ENCODE peak calls at places on chromosomes 6 and 20, in six cellular contexts. One of them, this sample, is unnamed.
A peak's percentile ranks its signal among the peaks of the same experiment; 100 is the strongest.

GRCh38 chr6:31438677-31439076 is 35.3 kb downstream of the MICA start:
- DNase-seq in HepG2: no peak
- DNase-seq in IMR-90: no peak
- DNase-seq in HCT116: no peak
- DNase-seq in right lobe of liver: no peak
- DNase-seq in body of pancreas: no peak
- DNase-seq in this sample: no peak

GRCh38 chr6:7410801-7411200 is 21.2 kb downstream of the RIOK1 start:
- DNase-seq in HepG2: no peak
- DNase-seq in IMR-90: no peak
- DNase-seq in HCT116: no peak
- DNase-seq in right lobe of liver: no peak
- DNase-seq in body of pancreas: no peak
- DNase-seq in this sample: no peak

GRCh38 chr6:1475169-1475568 is 85.8 kb downstream of the FOXF2 start:
- DNase-seq in HepG2: no peak
- DNase-seq in IMR-90: no peak
- DNase-seq in HCT116: no peak
- DNase-seq in right lobe of liver: no peak
- DNase-seq in body of pancreas: no peak
- DNase-seq in this sample: no peak

GRCh38 chr6:158018370-158018771 is 36.7 kb downstream of the SYNJ2 start:
- DNase-seq in HepG2: no peak
- DNase-seq in IMR-90: peak; percentile 90
- DNase-seq in HCT116: no peak
- DNase-seq in right lobe of liver: no peak
- DNase-seq in body of pancreas: no peak
- DNase-seq in this sample: no peak

GRCh38 chr6:158798311-158798710 is 20.9 kb downstream of the EZR start:
- DNase-seq in HepG2: no peak
- DNase-seq in IMR-90: no peak
- DNase-seq in HCT116: no peak
- DNase-seq in right lobe of liver: no peak
- DNase-seq in body of pancreas: no peak
- DNase-seq in this sample: no peak

GRCh38 chr20:58816957-58817651 is 33.6 kb downstream of the GNAS-AS1 start:
- DNase-seq in HepG2: no peak
- DNase-seq in IMR-90: no peak
- DNase-seq in HCT116: no peak
- DNase-seq in right lobe of liver: no peak
- DNase-seq in body of pancreas: no peak
- DNase-seq in this sample: no peak

GRCh38 chr20:51894619-51895018 is 92.3 kb upstream of the SALL4 start:
- DNase-seq in HepG2: no peak
- DNase-seq in IMR-90: no peak
- DNase-seq in HCT116: no peak
- DNase-seq in right lobe of liver: no peak
- DNase-seq in body of pancreas: no peak
- DNase-seq in this sample: no peak

GRCh38 chr6:20835315-20836010 is 301.2 kb downstream of the CDKAL1 start:
- DNase-seq in HepG2: no peak
- DNase-seq in IMR-90: no peak
- DNase-seq in HCT116: no peak
- DNase-seq in right lobe of liver: no peak
- DNase-seq in body of pancreas: no peak
- DNase-seq in this sample: no peak

GRCh38 chr6:143843689-143844405 is 709 bp downstream of the LTV1 start:
- DNase-seq in HepG2: peak; percentile 13
- DNase-seq in IMR-90: peak; percentile 11
- DNase-seq in HCT116: no peak
- DNase-seq in right lobe of liver: no peak
- DNase-seq in body of pancreas: no peak
- DNase-seq in this sample: no peak

GRCh38 chr6:131161987-131162386 is 26.7 kb downstream of the AKAP7 start:
- DNase-seq in HepG2: no peak
- DNase-seq in IMR-90: no peak
- DNase-seq in HCT116: no peak
- DNase-seq in right lobe of liver: no peak
- DNase-seq in body of pancreas: no peak
- DNase-seq in this sample: no peak

GRCh38 chr6:149761438-149761837 is 11.9 kb downstream of the PCMT1 start:
- DNase-seq in HepG2: no peak
- DNase-seq in IMR-90: no peak
- DNase-seq in HCT116: no peak
- DNase-seq in right lobe of liver: no peak
- DNase-seq in body of pancreas: no peak
- DNase-seq in this sample: no peak

DNA sequence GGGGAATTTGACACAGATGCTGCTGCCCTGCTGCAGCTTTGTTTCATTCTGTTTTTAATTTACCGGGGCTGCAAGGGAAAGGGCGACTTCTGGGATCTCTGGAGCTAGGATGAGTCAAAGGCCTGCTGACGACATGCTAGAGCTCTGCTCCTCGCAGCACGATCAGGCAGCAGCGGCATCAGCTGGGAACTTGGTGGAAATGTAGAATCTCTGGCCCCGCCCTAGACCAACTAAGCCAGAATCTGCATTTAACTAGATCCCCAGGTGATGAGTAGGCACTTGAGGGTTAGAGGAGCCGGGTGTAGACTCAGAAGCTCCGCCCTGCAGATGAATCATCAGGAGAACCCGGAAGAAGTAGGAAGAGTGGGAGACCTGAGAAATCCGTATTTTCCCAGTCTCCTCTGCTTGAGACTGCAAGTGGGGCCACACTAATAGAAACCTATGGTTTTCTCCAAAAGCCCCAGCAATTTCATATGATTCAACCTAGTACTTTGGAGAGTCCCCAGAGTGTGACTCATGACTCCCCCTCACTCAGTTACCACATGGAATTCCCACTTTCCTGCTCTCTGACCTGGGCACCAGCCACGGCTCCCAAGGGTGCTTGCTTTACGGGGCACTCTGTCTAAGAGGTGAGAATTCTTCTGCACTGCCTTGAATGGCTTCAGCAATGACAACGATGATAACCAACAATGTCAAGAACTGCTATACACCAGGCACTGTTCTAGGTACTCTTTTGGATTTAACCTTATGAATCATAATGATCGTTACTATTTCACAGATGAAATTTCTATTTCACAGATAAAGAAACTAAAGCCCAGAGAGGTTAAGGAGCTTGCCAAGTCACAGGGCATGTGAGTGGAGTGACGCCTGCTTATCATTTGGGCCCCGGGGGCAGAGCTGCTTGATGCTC is 18.1 kb downstream of the TUBB2B start:
- DNase-seq in HepG2: peak; percentile 88
- DNase-seq in IMR-90: peak; percentile 98
- DNase-seq in HCT116: peak; percentile 96
- DNase-seq in right lobe of liver: no peak
- DNase-seq in body of pancreas: peak; percentile 12
- DNase-seq in this sample: peak; percentile 44
- TF ChIP-seq POLR2A in HepG2: no peak
- TF ChIP-seq POLR2A in IMR-90: peak; percentile 66
- TF ChIP-seq POLR2A in HCT116: no peak
- TF ChIP-seq POLR2A in right lobe of liver: no peak
- TF ChIP-seq POLR2A in body of pancreas: no peak
- TF ChIP-seq POLR2A in this sample: no peak

GRCh38 chr6:79708094-79708791 is 77.1 kb downstream of the SH3BGRL2 start:
- DNase-seq in HepG2: no peak
- DNase-seq in IMR-90: no peak
- DNase-seq in HCT116: no peak
- DNase-seq in right lobe of liver: no peak
- DNase-seq in body of pancreas: no peak
- DNase-seq in this sample: no peak
- H3K27me3 ChIP-seq in HepG2: no peaks in the 10 kb centered on the region
- H3K27me3 ChIP-seq in IMR-90: no peaks in the 10 kb centered on the region
- H3K27me3 ChIP-seq in HCT116: no peaks in the 10 kb centered on the region
- H3K27me3 ChIP-seq in right lobe of liver: no peaks in the 10 kb centered on the region
- H3K27me3 ChIP-seq in body of pancreas: no peaks in the 10 kb centered on the region
- H3K27me3 ChIP-seq in this sample: no peaks in the 10 kb centered on the region

GRCh38 chr6:36677059-36677749 is 1.3 kb upstream of the CDKN1A start:
- DNase-seq in HepG2: peak; percentile 31
- DNase-seq in IMR-90: no peak
- DNase-seq in HCT116: no peak
- DNase-seq in right lobe of liver: no peak
- DNase-seq in body of pancreas: no peak
- DNase-seq in this sample: no peak
- TF ChIP-seq POLR2A in HepG2: peak; percentile 42
- TF ChIP-seq POLR2A in IMR-90: no peak
- TF ChIP-seq POLR2A in HCT116: no peak
- TF ChIP-seq POLR2A in right lobe of liver: no peak
- TF ChIP-seq POLR2A in body of pancreas: no peak
- TF ChIP-seq POLR2A in this sample: no peak

GRCh38 chr6:43459535-43459934 is 4.2 kb upstream of the DLK2 start:
- DNase-seq in HepG2: no peak
- DNase-seq in IMR-90: no peak
- DNase-seq in HCT116: no peak
- DNase-seq in right lobe of liver: no peak
- DNase-seq in body of pancreas: no peak
- DNase-seq in this sample: no peak
- H3K27me3 ChIP-seq in HepG2: no peaks in the 10 kb centered on the region
- H3K27me3 ChIP-seq in IMR-90: peaks cover 29% of the 10 kb centered on the region
- H3K27me3 ChIP-seq in HCT116: no peaks in the 10 kb centered on the region
- H3K27me3 ChIP-seq in right lobe of liver: no peaks in the 10 kb centered on the region
- H3K27me3 ChIP-seq in body of pancreas: peaks cover 5% of the 10 kb centered on the region
- H3K27me3 ChIP-seq in this sample: no peaks in the 10 kb centered on the region

GRCh38 chr20:62762376-62762775 is 33.9 kb upstream of the MRGBP start:
- DNase-seq in HepG2: no peak
- DNase-seq in IMR-90: no peak
- DNase-seq in HCT116: no peak
- DNase-seq in right lobe of liver: no peak
- DNase-seq in body of pancreas: no peak
- DNase-seq in this sample: no peak

GRCh38 chr20:62761058-62761758 is 35.1 kb upstream of the MRGBP start:
- DNase-seq in HepG2: no peak
- DNase-seq in IMR-90: no peak
- DNase-seq in HCT116: no peak
- DNase-seq in right lobe of liver: no peak
- DNase-seq in body of pancreas: peak; percentile 46
- DNase-seq in this sample: no peak

GRCh38 chr20:62762801-62763368 is 33.4 kb upstream of the MRGBP start:
- DNase-seq in HepG2: no peak
- DNase-seq in IMR-90: no peak
- DNase-seq in HCT116: no peak
- DNase-seq in right lobe of liver: no peak
- DNase-seq in body of pancreas: no peak
- DNase-seq in this sample: no peak

GRCh38 chr20:62760536-62761057 is 35.7 kb upstream of the MRGBP start:
- DNase-seq in HepG2: no peak
- DNase-seq in IMR-90: no peak
- DNase-seq in HCT116: no peak
- DNase-seq in right lobe of liver: no peak
- DNase-seq in body of pancreas: no peak
- DNase-seq in this sample: no peak

GRCh38 chr20:62761759-62762131 is 34.5 kb upstream of the MRGBP start:
- DNase-seq in HepG2: no peak
- DNase-seq in IMR-90: no peak
- DNase-seq in HCT116: no peak
- DNase-seq in right lobe of liver: no peak
- DNase-seq in body of pancreas: no peak
- DNase-seq in this sample: no peak
- TF ChIP-seq POLR2A in HepG2: no peak
- TF ChIP-seq POLR2A in IMR-90: no peak
- TF ChIP-seq POLR2A in HCT116: no peak
- TF ChIP-seq POLR2A in right lobe of liver: no peak
- TF ChIP-seq POLR2A in body of pancreas: no peak
- TF ChIP-seq POLR2A in this sample: no peak

GRCh38 chr20:63487116-63487764 is 11.6 kb downstream of the EEF1A2 start:
- DNase-seq in HepG2: no peak
- DNase-seq in IMR-90: no peak
- DNase-seq in HCT116: no peak
- DNase-seq in right lobe of liver: no peak
- DNase-seq in body of pancreas: no peak
- DNase-seq in this sample: no peak
- H3K27me3 ChIP-seq in HepG2: peaks cover 25% of the 10 kb centered on the region
- H3K27me3 ChIP-seq in IMR-90: peaks cover 34% of the 10 kb centered on the region
- H3K27me3 ChIP-seq in HCT116: no peaks in the 10 kb centered on the region
- H3K27me3 ChIP-seq in right lobe of liver: no peaks in the 10 kb centered on the region
- H3K27me3 ChIP-seq in body of pancreas: peaks cover 4% of the 10 kb centered on the region
- H3K27me3 ChIP-seq in this sample: no peaks in the 10 kb centered on the region

GRCh38 chr20:38424404-38424803 is 10.7 kb downstream of the SNHG17 start:
- DNase-seq in HepG2: no peak
- DNase-seq in IMR-90: no peak
- DNase-seq in HCT116: no peak
- DNase-seq in right lobe of liver: no peak
- DNase-seq in body of pancreas: no peak
- DNase-seq in this sample: no peak
- TF ChIP-seq POLR2A in HepG2: peak; percentile 36
- TF ChIP-seq POLR2A in IMR-90: no peak
- TF ChIP-seq POLR2A in HCT116: no peak
- TF ChIP-seq POLR2A in right lobe of liver: no peak
- TF ChIP-seq POLR2A in body of pancreas: no peak
- TF ChIP-seq POLR2A in this sample: no peak

DNA sequence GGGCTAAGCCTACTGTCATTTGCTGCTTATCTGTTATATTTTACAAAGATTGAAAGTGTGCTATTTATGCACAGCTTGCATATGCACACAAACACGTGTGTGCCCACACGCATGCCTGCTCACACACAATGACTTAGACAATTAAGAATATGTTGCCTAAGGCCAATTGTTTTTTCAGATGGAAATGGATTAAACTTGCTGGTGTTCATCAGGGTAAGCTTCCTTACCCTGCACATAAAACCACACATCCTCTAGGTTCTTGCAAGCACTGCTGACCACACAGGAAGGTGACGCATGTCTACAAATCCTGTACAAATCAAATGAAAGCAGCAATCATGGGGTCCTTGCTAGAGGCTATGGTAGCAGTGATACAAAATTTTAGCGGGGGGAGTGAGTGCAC is 58.4 kb downstream of the GJA10 start:
- DNase-seq in HepG2: no peak
- DNase-seq in IMR-90: peak; percentile 75
- DNase-seq in HCT116: no peak
- DNase-seq in right lobe of liver: no peak
- DNase-seq in body of pancreas: no peak
- DNase-seq in this sample: no peak
- H3K27me3 ChIP-seq in HepG2: no peaks in the 10 kb centered on the region
- H3K27me3 ChIP-seq in IMR-90: no peaks in the 10 kb centered on the region
- H3K27me3 ChIP-seq in HCT116: no peaks in the 10 kb centered on the region
- H3K27me3 ChIP-seq in right lobe of liver: no peaks in the 10 kb centered on the region
- H3K27me3 ChIP-seq in body of pancreas: no peaks in the 10 kb centered on the region
- H3K27me3 ChIP-seq in this sample: no peaks in the 10 kb centered on the region